ENCODE peak calls at places on chromosomes 11 and 22, in six cellular contexts. One of them, this sample, is unnamed.

GRCh38 chr22:27086080-27086479 is 428.7 kb downstream of the MIAT start:
- DNase-seq in A549: no peak
- DNase-seq in IMR-90: no peak
- DNase-seq in HepG2: no peak
- DNase-seq in GM12878: no peak
- DNase-seq in K562: no peak
- DNase-seq in this sample: no peak

GRCh38 chr11:124717786-124718634 is 21.7 kb upstream of the NRGN start:
- DNase-seq in A549: no peak
- DNase-seq in IMR-90: peak
- DNase-seq in HepG2: peak
- DNase-seq in GM12878: no peak
- DNase-seq in K562: no peak
- DNase-seq in this sample: peak

GRCh38 chr22:37345863-37346514 is 63.7 kb downstream of the CYTH4 start:
- DNase-seq in A549: no peak
- DNase-seq in IMR-90: peak
- DNase-seq in HepG2: no peak
- DNase-seq in GM12878: no peak
- DNase-seq in K562: no peak
- DNase-seq in this sample: no peak

GRCh38 chr11:82823635-82824614 is 76.3 kb downstream of the PRCP start:
- DNase-seq in A549: no peak
- DNase-seq in IMR-90: no peak
- DNase-seq in HepG2: no peak
- DNase-seq in GM12878: no peak
- DNase-seq in K562: no peak
- DNase-seq in this sample: no peak

GRCh38 chr11:27116684-27117083 is 76.1 kb downstream of the BBOX1 start:
- DNase-seq in A549: no peak
- DNase-seq in IMR-90: no peak
- DNase-seq in HepG2: no peak
- DNase-seq in GM12878: no peak
- DNase-seq in K562: no peak
- DNase-seq in this sample: peak

GRCh38 chr11:45176996-45177395 is 30.6 kb downstream of the PRDM11 start:
- DNase-seq in A549: no peak
- DNase-seq in IMR-90: no peak
- DNase-seq in HepG2: no peak
- DNase-seq in GM12878: no peak
- DNase-seq in K562: no peak
- DNase-seq in this sample: no peak

GRCh38 chr11:112972399-112973115 is 11.3 kb downstream of the NCAM1 start:
- DNase-seq in A549: no peak
- DNase-seq in IMR-90: no peak
- DNase-seq in HepG2: no peak
- DNase-seq in GM12878: no peak
- DNase-seq in K562: no peak
- DNase-seq in this sample: no peak

GRCh38 chr22:40322061-40322460 is 24.2 kb upstream of the ADSL start:
- DNase-seq in A549: no peak
- DNase-seq in IMR-90: peak
- DNase-seq in HepG2: no peak
- DNase-seq in GM12878: no peak
- DNase-seq in K562: peak
- DNase-seq in this sample: no peak

GRCh38 chr11:128502736-128503135 is 84.6 kb downstream of the ETS1 start:
- DNase-seq in A549: no peak
- DNase-seq in IMR-90: peak
- DNase-seq in HepG2: no peak
- DNase-seq in GM12878: no peak
- DNase-seq in K562: no peak
- DNase-seq in this sample: no peak

GRCh38 chr22:39472570-39473556 is 16.1 kb downstream of the MGAT3 start:
- DNase-seq in A549: no peak
- DNase-seq in IMR-90: no peak
- DNase-seq in HepG2: no peak
- DNase-seq in GM12878: no peak
- DNase-seq in K562: peak
- DNase-seq in this sample: no peak

GRCh38 chr11:111833524-111833923 is 37.9 kb downstream of the ALG9 start:
- DNase-seq in A549: no peak
- DNase-seq in IMR-90: no peak
- DNase-seq in HepG2: peak
- DNase-seq in GM12878: no peak
- DNase-seq in K562: no peak
- DNase-seq in this sample: no peak

GRCh38 chr11:74849525-74850391 is 99.1 kb downstream of the XRRA1 start:
- DNase-seq in A549: no peak
- DNase-seq in IMR-90: peak
- DNase-seq in HepG2: peak
- DNase-seq in GM12878: no peak
- DNase-seq in K562: no peak
- DNase-seq in this sample: no peak

GRCh38 chr11:125164422-125165110 is at the start of gene PKNOX2:
- DNase-seq in A549: peak
- DNase-seq in IMR-90: peak
- DNase-seq in HepG2: peak
- DNase-seq in GM12878: no peak
- DNase-seq in K562: peak
- DNase-seq in this sample: peak

GRCh38 chr22:42582987-42583386 is 29.2 kb downstream of the SERHL2 start:
- DNase-seq in A549: no peak
- DNase-seq in IMR-90: no peak
- DNase-seq in HepG2: no peak
- DNase-seq in GM12878: no peak
- DNase-seq in K562: no peak
- DNase-seq in this sample: no peak
- TF ChIP-seq BHLHE40 in A549: no peak
- TF ChIP-seq BHLHE40 in IMR-90: no peak
- TF ChIP-seq BHLHE40 in HepG2: no peak
- TF ChIP-seq BHLHE40 in GM12878: no peak
- TF ChIP-seq BHLHE40 in K562: no peak
- TF ChIP-seq BHLHE40 in this sample: no peak

GRCh38 chr22:46148336-46148735 is 2.0 kb upstream of the PPARA start:
- DNase-seq in A549: no peak
- DNase-seq in IMR-90: no peak
- DNase-seq in HepG2: no peak
- DNase-seq in GM12878: no peak
- DNase-seq in K562: no peak
- DNase-seq in this sample: no peak

GRCh38 chr22:46148885-46149492 is 1.3 kb upstream of the PPARA start:
- DNase-seq in A549: no peak
- DNase-seq in IMR-90: no peak
- DNase-seq in HepG2: no peak
- DNase-seq in GM12878: no peak
- DNase-seq in K562: no peak
- DNase-seq in this sample: no peak

GRCh38 chr22:46149998-46150549 is at the start of gene PPARA:
- DNase-seq in A549: peak
- DNase-seq in IMR-90: peak
- DNase-seq in HepG2: peak
- DNase-seq in GM12878: no peak
- DNase-seq in K562: peak
- DNase-seq in this sample: peak

GRCh38 chr22:46149493-46149997 is 781 bp upstream of the PPARA start:
- DNase-seq in A549: no peak
- DNase-seq in IMR-90: no peak
- DNase-seq in HepG2: no peak
- DNase-seq in GM12878: no peak
- DNase-seq in K562: no peak
- DNase-seq in this sample: no peak

DNA sequence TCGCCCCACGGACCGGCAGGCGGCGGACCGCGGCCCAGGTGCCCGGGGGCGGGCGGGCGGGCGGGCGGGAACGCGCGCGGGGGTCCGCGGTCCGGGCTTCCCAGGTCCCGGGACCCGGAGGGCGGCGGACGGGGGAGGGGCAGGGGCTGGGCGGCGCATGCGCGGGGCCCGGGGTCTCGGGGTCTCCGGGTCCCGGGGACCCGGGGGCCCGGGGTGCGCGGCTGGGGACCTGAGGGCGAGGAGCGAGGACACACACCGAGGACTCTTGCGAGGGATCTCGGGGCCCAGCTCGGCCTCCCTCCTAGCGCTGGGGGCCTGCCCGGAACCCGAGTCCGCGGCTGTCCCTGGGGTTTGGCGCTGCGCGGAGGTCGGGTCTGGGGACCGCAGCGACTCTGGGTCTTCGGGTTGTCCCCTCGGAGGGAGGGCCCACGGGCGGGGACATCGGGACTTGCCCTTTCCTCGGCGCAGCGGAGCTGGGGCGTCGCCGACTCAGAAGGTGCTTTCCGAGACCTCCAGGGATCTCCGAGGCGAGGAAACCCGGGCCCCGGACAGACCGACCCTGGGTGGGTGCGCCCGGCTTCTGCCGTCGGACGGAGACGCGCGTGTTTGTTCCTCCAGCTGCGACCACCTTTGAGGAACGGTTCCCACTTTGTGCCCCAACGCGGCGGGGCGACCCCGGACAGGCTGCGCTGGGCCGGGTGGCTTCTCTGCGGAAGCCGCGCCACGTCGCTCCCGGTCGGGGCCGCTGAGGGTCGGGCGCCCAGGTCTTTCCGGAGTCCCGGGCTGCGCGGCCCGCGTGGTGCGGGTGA is 493 bp downstream of the PPARA start:
- DNase-seq in A549: peak
- DNase-seq in IMR-90: no peak
- DNase-seq in HepG2: no peak
- DNase-seq in GM12878: no peak
- DNase-seq in K562: peak
- DNase-seq in this sample: peak
- TF ChIP-seq BHLHE40 in A549: no peak
- TF ChIP-seq BHLHE40 in IMR-90: no peak
- TF ChIP-seq BHLHE40 in HepG2: no peak
- TF ChIP-seq BHLHE40 in GM12878: no peak
- TF ChIP-seq BHLHE40 in K562: no peak
- TF ChIP-seq BHLHE40 in this sample: no peak

GRCh38 chr11:115775846-115776245 is 271.6 kb upstream of the CADM1 start:
- DNase-seq in A549: no peak
- DNase-seq in IMR-90: no peak
- DNase-seq in HepG2: no peak
- DNase-seq in GM12878: no peak
- DNase-seq in K562: no peak
- DNase-seq in this sample: no peak

GRCh38 chr11:115774756-115775155 is 270.5 kb upstream of the CADM1 start:
- DNase-seq in A549: no peak
- DNase-seq in IMR-90: no peak
- DNase-seq in HepG2: no peak
- DNase-seq in GM12878: no peak
- DNase-seq in K562: no peak
- DNase-seq in this sample: no peak

GRCh38 chr11:115765803-115766239 is 261.6 kb upstream of the CADM1 start:
- DNase-seq in A549: no peak
- DNase-seq in IMR-90: peak
- DNase-seq in HepG2: no peak
- DNase-seq in GM12878: no peak
- DNase-seq in K562: no peak
- DNase-seq in this sample: no peak

GRCh38 chr11:115764172-115764571 is 260.0 kb upstream of the CADM1 start:
- DNase-seq in A549: no peak
- DNase-seq in IMR-90: no peak
- DNase-seq in HepG2: no peak
- DNase-seq in GM12878: no peak
- DNase-seq in K562: no peak
- DNase-seq in this sample: no peak

DNA sequence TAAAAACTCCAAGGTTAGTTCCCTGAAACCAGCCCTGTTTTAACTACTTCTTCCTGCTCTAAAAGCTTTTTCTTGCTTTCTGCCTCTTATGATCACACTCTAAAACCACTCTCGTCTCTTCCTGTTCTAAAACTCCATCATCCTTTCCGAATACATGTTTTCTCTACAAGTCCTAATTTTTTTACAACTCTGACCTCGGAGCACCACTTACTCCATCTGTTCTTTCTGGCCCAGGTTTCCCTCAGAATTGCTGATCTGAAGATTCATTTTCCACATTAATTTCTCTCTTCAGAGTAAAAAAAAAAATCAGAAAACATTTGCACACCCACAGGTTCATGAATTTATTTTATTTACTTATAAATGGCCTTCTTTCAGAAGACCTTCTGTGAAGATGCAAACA is 265.7 kb upstream of the CADM1 start:
- DNase-seq in A549: no peak
- DNase-seq in IMR-90: no peak
- DNase-seq in HepG2: no peak
- DNase-seq in GM12878: no peak
- DNase-seq in K562: no peak
- DNase-seq in this sample: no peak
- TF ChIP-seq BHLHE40 in A549: no peak
- TF ChIP-seq BHLHE40 in IMR-90: no peak
- TF ChIP-seq BHLHE40 in HepG2: no peak
- TF ChIP-seq BHLHE40 in GM12878: no peak
- TF ChIP-seq BHLHE40 in K562: no peak
- TF ChIP-seq BHLHE40 in this sample: no peak

GRCh38 chr22:46416537-46417267 is 81.2 kb downstream of the TRMU start:
- DNase-seq in A549: no peak
- DNase-seq in IMR-90: no peak
- DNase-seq in HepG2: no peak
- DNase-seq in GM12878: no peak
- DNase-seq in K562: no peak
- DNase-seq in this sample: no peak
- TF ChIP-seq BHLHE40 in A549: no peak
- TF ChIP-seq BHLHE40 in IMR-90: no peak
- TF ChIP-seq BHLHE40 in HepG2: no peak
- TF ChIP-seq BHLHE40 in GM12878: no peak
- TF ChIP-seq BHLHE40 in K562: no peak
- TF ChIP-seq BHLHE40 in this sample: no peak